ENCODE peak calls at places on chromosome 22, in six cellular contexts. One of them, this sample, is unnamed.

GRCh38 chr22:42651134-42651533 is 1.9 kb upstream of the CYB5R3 start:
- DNase-seq in stimulated activated CD8-positive, alpha-beta memory T cell treated with anti-CD3 and anti-CD28 coated beads, Interleukin-15, amount 100 ng/mL, for 1 hour: no peak
- DNase-seq in HS-5: no peak
- DNase-seq in ACHN: peak
- DNase-seq in AG08395: no peak
- DNase-seq in effector memory CD4-positive, alpha-beta T cell: no peak
- DNase-seq in this sample: no peak

GRCh38 chr22:37507731-37508130 is 11.5 kb downstream of the CARD10 start:
- DNase-seq in stimulated activated CD8-positive, alpha-beta memory T cell treated with anti-CD3 and anti-CD28 coated beads, Interleukin-15, amount 100 ng/mL, for 1 hour: no peak
- DNase-seq in HS-5: no peak
- DNase-seq in ACHN: no peak
- DNase-seq in AG08395: no peak
- DNase-seq in effector memory CD4-positive, alpha-beta T cell: no peak
- DNase-seq in this sample: no peak

GRCh38 chr22:28855355-28856094 is 27.8 kb upstream of the ZNRF3 start:
- DNase-seq in stimulated activated CD8-positive, alpha-beta memory T cell treated with anti-CD3 and anti-CD28 coated beads, Interleukin-15, amount 100 ng/mL, for 1 hour: peak
- DNase-seq in HS-5: peak
- DNase-seq in ACHN: peak
- DNase-seq in AG08395: peak
- DNase-seq in effector memory CD4-positive, alpha-beta T cell: no peak
- DNase-seq in this sample: no peak

GRCh38 chr22:19446603-19447387 is 716 bp downstream of the C22orf39 start:
- DNase-seq in stimulated activated CD8-positive, alpha-beta memory T cell treated with anti-CD3 and anti-CD28 coated beads, Interleukin-15, amount 100 ng/mL, for 1 hour: no peak
- DNase-seq in HS-5: no peak
- DNase-seq in ACHN: no peak
- DNase-seq in AG08395: no peak
- DNase-seq in effector memory CD4-positive, alpha-beta T cell: no peak
- DNase-seq in this sample: no peak

GRCh38 chr22:24416611-24417010 is 10.8 kb upstream of the ADORA2A start:
- DNase-seq in stimulated activated CD8-positive, alpha-beta memory T cell treated with anti-CD3 and anti-CD28 coated beads, Interleukin-15, amount 100 ng/mL, for 1 hour: no peak
- DNase-seq in HS-5: no peak
- DNase-seq in ACHN: no peak
- DNase-seq in AG08395: no peak
- DNase-seq in effector memory CD4-positive, alpha-beta T cell: no peak
- DNase-seq in this sample: no peak

GRCh38 chr22:25176799-25177198 is 22.9 kb upstream of the CRYBB3 start:
- DNase-seq in stimulated activated CD8-positive, alpha-beta memory T cell treated with anti-CD3 and anti-CD28 coated beads, Interleukin-15, amount 100 ng/mL, for 1 hour: no peak
- DNase-seq in HS-5: no peak
- DNase-seq in ACHN: no peak
- DNase-seq in AG08395: no peak
- DNase-seq in effector memory CD4-positive, alpha-beta T cell: no peak
- DNase-seq in this sample: no peak

GRCh38 chr22:37267661-37268413 is 14.5 kb upstream of the CYTH4 start:
- DNase-seq in stimulated activated CD8-positive, alpha-beta memory T cell treated with anti-CD3 and anti-CD28 coated beads, Interleukin-15, amount 100 ng/mL, for 1 hour: no peak
- DNase-seq in HS-5: no peak
- DNase-seq in ACHN: no peak
- DNase-seq in AG08395: no peak
- DNase-seq in effector memory CD4-positive, alpha-beta T cell: no peak
- DNase-seq in this sample: peak

GRCh38 chr22:23547818-23548500 is 32.1 kb downstream of the IGLL1 start:
- DNase-seq in stimulated activated CD8-positive, alpha-beta memory T cell treated with anti-CD3 and anti-CD28 coated beads, Interleukin-15, amount 100 ng/mL, for 1 hour: no peak
- DNase-seq in HS-5: no peak
- DNase-seq in ACHN: no peak
- DNase-seq in AG08395: no peak
- DNase-seq in effector memory CD4-positive, alpha-beta T cell: no peak
- DNase-seq in this sample: peak

GRCh38 chr22:29032584-29032983 is 29.0 kb downstream of the C22orf31 start:
- DNase-seq in stimulated activated CD8-positive, alpha-beta memory T cell treated with anti-CD3 and anti-CD28 coated beads, Interleukin-15, amount 100 ng/mL, for 1 hour: no peak
- DNase-seq in HS-5: no peak
- DNase-seq in ACHN: peak
- DNase-seq in AG08395: no peak
- DNase-seq in effector memory CD4-positive, alpha-beta T cell: no peak
- DNase-seq in this sample: no peak

GRCh38 chr22:36948273-36949055 is 35.0 kb downstream of the CSF2RB start:
- DNase-seq in stimulated activated CD8-positive, alpha-beta memory T cell treated with anti-CD3 and anti-CD28 coated beads, Interleukin-15, amount 100 ng/mL, for 1 hour: no peak
- DNase-seq in HS-5: no peak
- DNase-seq in ACHN: no peak
- DNase-seq in AG08395: no peak
- DNase-seq in effector memory CD4-positive, alpha-beta T cell: no peak
- DNase-seq in this sample: no peak

GRCh38 chr22:24435323-24435645 is 7.9 kb downstream of the ADORA2A start:
- DNase-seq in stimulated activated CD8-positive, alpha-beta memory T cell treated with anti-CD3 and anti-CD28 coated beads, Interleukin-15, amount 100 ng/mL, for 1 hour: no peak
- DNase-seq in HS-5: no peak
- DNase-seq in ACHN: no peak
- DNase-seq in AG08395: no peak
- DNase-seq in effector memory CD4-positive, alpha-beta T cell: no peak
- DNase-seq in this sample: no peak

GRCh38 chr22:27132896-27133500 is 475.6 kb downstream of the MIAT start:
- DNase-seq in stimulated activated CD8-positive, alpha-beta memory T cell treated with anti-CD3 and anti-CD28 coated beads, Interleukin-15, amount 100 ng/mL, for 1 hour: no peak
- DNase-seq in HS-5: no peak
- DNase-seq in ACHN: no peak
- DNase-seq in AG08395: no peak
- DNase-seq in effector memory CD4-positive, alpha-beta T cell: no peak
- DNase-seq in this sample: no peak